ENCODE peak calls at places on chromosomes 7 and 10, in ten cellular contexts. One of them, this sample, is unnamed.

GRCh38 chr10:110931769-110932381 is 12.5 kb downstream of the SHOC2 start:
- DNase-seq in activated CD4-positive, alpha-beta T cell treated with anti-CD3 and anti-CD28 coated beads, Interleukin-2, amount 10 ng/mL, durations not matched to agents 7 days and 5 days: no peak
- DNase-seq in fibroblast of the aortic adventitia: no peak
- DNase-seq in PC-9: no peak
- DNase-seq in COR-L47: no peak
- DNase-seq in DMS153: no peak
- DNase-seq in ELR: no peak
- DNase-seq in IMR-90: no peak
- DNase-seq in bronchial epithelial cell: no peak
- DNase-seq in BJ: no peak
- DNase-seq in this sample: no peak

GRCh38 chr7:637826-638225 is 88.7 kb upstream of the DNAAF5 start:
- DNase-seq in activated CD4-positive, alpha-beta T cell treated with anti-CD3 and anti-CD28 coated beads, Interleukin-2, amount 10 ng/mL, durations not matched to agents 7 days and 5 days: no peak
- DNase-seq in fibroblast of the aortic adventitia: no peak
- DNase-seq in PC-9: no peak
- DNase-seq in COR-L47: no peak
- DNase-seq in DMS153: no peak
- DNase-seq in ELR: no peak
- DNase-seq in IMR-90: no peak
- DNase-seq in bronchial epithelial cell: no peak
- DNase-seq in BJ: no peak
- DNase-seq in this sample: no peak

GRCh38 chr10:30155401-30155800 is 96.0 kb upstream of the JCAD start:
- DNase-seq in activated CD4-positive, alpha-beta T cell treated with anti-CD3 and anti-CD28 coated beads, Interleukin-2, amount 10 ng/mL, durations not matched to agents 7 days and 5 days: no peak
- DNase-seq in fibroblast of the aortic adventitia: no peak
- DNase-seq in PC-9: no peak
- DNase-seq in COR-L47: no peak
- DNase-seq in DMS153: no peak
- DNase-seq in ELR: no peak
- DNase-seq in IMR-90: peak
- DNase-seq in bronchial epithelial cell: no peak
- DNase-seq in BJ: no peak
- DNase-seq in this sample: no peak

GRCh38 chr7:151835636-151836035 is 41.3 kb downstream of the PRKAG2 start:
- DNase-seq in activated CD4-positive, alpha-beta T cell treated with anti-CD3 and anti-CD28 coated beads, Interleukin-2, amount 10 ng/mL, durations not matched to agents 7 days and 5 days: no peak
- DNase-seq in fibroblast of the aortic adventitia: no peak
- DNase-seq in PC-9: no peak
- DNase-seq in COR-L47: no peak
- DNase-seq in DMS153: no peak
- DNase-seq in ELR: no peak
- DNase-seq in IMR-90: no peak
- DNase-seq in bronchial epithelial cell: no peak
- DNase-seq in BJ: no peak
- DNase-seq in this sample: no peak

GRCh38 chr10:42475168-42476098 is 162.9 kb downstream of the ZNF33B start:
- DNase-seq in activated CD4-positive, alpha-beta T cell treated with anti-CD3 and anti-CD28 coated beads, Interleukin-2, amount 10 ng/mL, durations not matched to agents 7 days and 5 days: no peak
- DNase-seq in fibroblast of the aortic adventitia: peak
- DNase-seq in PC-9: no peak
- DNase-seq in COR-L47: no peak
- DNase-seq in DMS153: no peak
- DNase-seq in ELR: peak
- DNase-seq in IMR-90: peak
- DNase-seq in bronchial epithelial cell: no peak
- DNase-seq in BJ: no peak
- DNase-seq in this sample: no peak

GRCh38 chr7:47282790-47283496 is 299.0 kb downstream of the TNS3 start:
- DNase-seq in activated CD4-positive, alpha-beta T cell treated with anti-CD3 and anti-CD28 coated beads, Interleukin-2, amount 10 ng/mL, durations not matched to agents 7 days and 5 days: no peak
- DNase-seq in fibroblast of the aortic adventitia: no peak
- DNase-seq in PC-9: no peak
- DNase-seq in COR-L47: no peak
- DNase-seq in DMS153: no peak
- DNase-seq in ELR: no peak
- DNase-seq in IMR-90: no peak
- DNase-seq in bronchial epithelial cell: no peak
- DNase-seq in BJ: no peak
- DNase-seq in this sample: no peak

GRCh38 chr10:70132098-70133029 is at the start of gene AIFM2:
- DNase-seq in activated CD4-positive, alpha-beta T cell treated with anti-CD3 and anti-CD28 coated beads, Interleukin-2, amount 10 ng/mL, durations not matched to agents 7 days and 5 days: peak
- DNase-seq in fibroblast of the aortic adventitia: peak
- DNase-seq in PC-9: peak
- DNase-seq in COR-L47: peak
- DNase-seq in DMS153: no peak
- DNase-seq in ELR: peak
- DNase-seq in IMR-90: peak
- DNase-seq in bronchial epithelial cell: peak
- DNase-seq in BJ: no peak
- DNase-seq in this sample: no peak

GRCh38 chr7:131012477-131013031 is 278.5 kb upstream of the KLF14 start:
- DNase-seq in activated CD4-positive, alpha-beta T cell treated with anti-CD3 and anti-CD28 coated beads, Interleukin-2, amount 10 ng/mL, durations not matched to agents 7 days and 5 days: no peak
- DNase-seq in fibroblast of the aortic adventitia: no peak
- DNase-seq in PC-9: no peak
- DNase-seq in COR-L47: no peak
- DNase-seq in DMS153: no peak
- DNase-seq in ELR: peak
- DNase-seq in IMR-90: no peak
- DNase-seq in bronchial epithelial cell: peak
- DNase-seq in BJ: no peak
- DNase-seq in this sample: no peak

GRCh38 chr10:20085115-20085514 is 268.9 kb downstream of the PLXDC2 start:
- DNase-seq in activated CD4-positive, alpha-beta T cell treated with anti-CD3 and anti-CD28 coated beads, Interleukin-2, amount 10 ng/mL, durations not matched to agents 7 days and 5 days: no peak
- DNase-seq in fibroblast of the aortic adventitia: no peak
- DNase-seq in PC-9: no peak
- DNase-seq in COR-L47: no peak
- DNase-seq in DMS153: no peak
- DNase-seq in ELR: no peak
- DNase-seq in IMR-90: no peak
- DNase-seq in bronchial epithelial cell: no peak
- DNase-seq in BJ: no peak
- DNase-seq in this sample: no peak

GRCh38 chr7:2812831-2813230 is 31.3 kb downstream of the GNA12 start:
- DNase-seq in activated CD4-positive, alpha-beta T cell treated with anti-CD3 and anti-CD28 coated beads, Interleukin-2, amount 10 ng/mL, durations not matched to agents 7 days and 5 days: no peak
- DNase-seq in fibroblast of the aortic adventitia: peak
- DNase-seq in PC-9: no peak
- DNase-seq in COR-L47: no peak
- DNase-seq in DMS153: no peak
- DNase-seq in ELR: no peak
- DNase-seq in IMR-90: no peak
- DNase-seq in bronchial epithelial cell: no peak
- DNase-seq in BJ: no peak
- DNase-seq in this sample: no peak

GRCh38 chr7:50614721-50615518 is 49.7 kb upstream of the DDC start:
- DNase-seq in activated CD4-positive, alpha-beta T cell treated with anti-CD3 and anti-CD28 coated beads, Interleukin-2, amount 10 ng/mL, durations not matched to agents 7 days and 5 days: peak
- DNase-seq in fibroblast of the aortic adventitia: peak
- DNase-seq in PC-9: no peak
- DNase-seq in COR-L47: no peak
- DNase-seq in DMS153: peak
- DNase-seq in ELR: no peak
- DNase-seq in IMR-90: no peak
- DNase-seq in bronchial epithelial cell: peak
- DNase-seq in BJ: no peak
- DNase-seq in this sample: no peak

GRCh38 chr7:149692557-149692982 is 80.8 kb downstream of the ZNF467 start:
- DNase-seq in activated CD4-positive, alpha-beta T cell treated with anti-CD3 and anti-CD28 coated beads, Interleukin-2, amount 10 ng/mL, durations not matched to agents 7 days and 5 days: no peak
- DNase-seq in fibroblast of the aortic adventitia: no peak
- DNase-seq in PC-9: no peak
- DNase-seq in COR-L47: no peak
- DNase-seq in DMS153: no peak
- DNase-seq in ELR: no peak
- DNase-seq in IMR-90: no peak
- DNase-seq in bronchial epithelial cell: no peak
- DNase-seq in BJ: no peak
- DNase-seq in this sample: no peak

GRCh38 chr10:15035385-15036301 is 8.1 kb upstream of the OLAH start:
- DNase-seq in activated CD4-positive, alpha-beta T cell treated with anti-CD3 and anti-CD28 coated beads, Interleukin-2, amount 10 ng/mL, durations not matched to agents 7 days and 5 days: no peak
- DNase-seq in fibroblast of the aortic adventitia: peak
- DNase-seq in PC-9: no peak
- DNase-seq in COR-L47: no peak
- DNase-seq in DMS153: no peak
- DNase-seq in ELR: peak
- DNase-seq in IMR-90: peak
- DNase-seq in bronchial epithelial cell: no peak
- DNase-seq in BJ: no peak
- DNase-seq in this sample: no peak

GRCh38 chr7:55515569-55516279 is 56.6 kb downstream of the VOPP1 start:
- DNase-seq in activated CD4-positive, alpha-beta T cell treated with anti-CD3 and anti-CD28 coated beads, Interleukin-2, amount 10 ng/mL, durations not matched to agents 7 days and 5 days: no peak
- DNase-seq in fibroblast of the aortic adventitia: peak
- DNase-seq in PC-9: no peak
- DNase-seq in COR-L47: no peak
- DNase-seq in DMS153: no peak
- DNase-seq in ELR: no peak
- DNase-seq in IMR-90: no peak
- DNase-seq in bronchial epithelial cell: no peak
- DNase-seq in BJ: no peak
- DNase-seq in this sample: no peak

GRCh38 chr7:70673833-70674232 is 458.1 kb upstream of the GALNT17 start:
- DNase-seq in activated CD4-positive, alpha-beta T cell treated with anti-CD3 and anti-CD28 coated beads, Interleukin-2, amount 10 ng/mL, durations not matched to agents 7 days and 5 days: no peak
- DNase-seq in fibroblast of the aortic adventitia: no peak
- DNase-seq in PC-9: no peak
- DNase-seq in COR-L47: no peak
- DNase-seq in DMS153: no peak
- DNase-seq in ELR: no peak
- DNase-seq in IMR-90: no peak
- DNase-seq in bronchial epithelial cell: no peak
- DNase-seq in BJ: no peak
- DNase-seq in this sample: no peak

GRCh38 chr7:17706734-17707133 is 233.6 kb downstream of the SNX13 start:
- DNase-seq in activated CD4-positive, alpha-beta T cell treated with anti-CD3 and anti-CD28 coated beads, Interleukin-2, amount 10 ng/mL, durations not matched to agents 7 days and 5 days: peak
- DNase-seq in fibroblast of the aortic adventitia: peak
- DNase-seq in PC-9: peak
- DNase-seq in COR-L47: peak
- DNase-seq in DMS153: peak
- DNase-seq in ELR: peak
- DNase-seq in IMR-90: peak
- DNase-seq in bronchial epithelial cell: peak
- DNase-seq in BJ: peak
- DNase-seq in this sample: peak

GRCh38 chr7:142835487-142835886 is 19.4 kb upstream of the EPHB6 start:
- DNase-seq in activated CD4-positive, alpha-beta T cell treated with anti-CD3 and anti-CD28 coated beads, Interleukin-2, amount 10 ng/mL, durations not matched to agents 7 days and 5 days: no peak
- DNase-seq in fibroblast of the aortic adventitia: no peak
- DNase-seq in PC-9: no peak
- DNase-seq in COR-L47: no peak
- DNase-seq in DMS153: no peak
- DNase-seq in ELR: no peak
- DNase-seq in IMR-90: no peak
- DNase-seq in bronchial epithelial cell: no peak
- DNase-seq in BJ: no peak
- DNase-seq in this sample: no peak

GRCh38 chr7:40000734-40001315 is 50.8 kb downstream of the CDK13 start:
- DNase-seq in activated CD4-positive, alpha-beta T cell treated with anti-CD3 and anti-CD28 coated beads, Interleukin-2, amount 10 ng/mL, durations not matched to agents 7 days and 5 days: no peak
- DNase-seq in fibroblast of the aortic adventitia: peak
- DNase-seq in PC-9: no peak
- DNase-seq in COR-L47: no peak
- DNase-seq in DMS153: no peak
- DNase-seq in ELR: peak
- DNase-seq in IMR-90: peak
- DNase-seq in bronchial epithelial cell: no peak
- DNase-seq in BJ: no peak
- DNase-seq in this sample: no peak

GRCh38 chr10:101444499-101444898 is 90.5 kb downstream of the BTRC start:
- DNase-seq in activated CD4-positive, alpha-beta T cell treated with anti-CD3 and anti-CD28 coated beads, Interleukin-2, amount 10 ng/mL, durations not matched to agents 7 days and 5 days: no peak
- DNase-seq in fibroblast of the aortic adventitia: no peak
- DNase-seq in PC-9: no peak
- DNase-seq in COR-L47: no peak
- DNase-seq in DMS153: no peak
- DNase-seq in ELR: no peak
- DNase-seq in IMR-90: no peak
- DNase-seq in bronchial epithelial cell: no peak
- DNase-seq in BJ: no peak
- DNase-seq in this sample: no peak

GRCh38 chr10:7260412-7260900 is 150.4 kb downstream of the SFMBT2 start:
- DNase-seq in activated CD4-positive, alpha-beta T cell treated with anti-CD3 and anti-CD28 coated beads, Interleukin-2, amount 10 ng/mL, durations not matched to agents 7 days and 5 days: no peak
- DNase-seq in fibroblast of the aortic adventitia: peak
- DNase-seq in PC-9: no peak
- DNase-seq in COR-L47: no peak
- DNase-seq in DMS153: no peak
- DNase-seq in ELR: peak
- DNase-seq in IMR-90: peak
- DNase-seq in bronchial epithelial cell: peak
- DNase-seq in BJ: peak
- DNase-seq in this sample: peak

GRCh38 chr7:99707096-99707495 is 27.3 kb upstream of the CYP3A5 start:
- DNase-seq in activated CD4-positive, alpha-beta T cell treated with anti-CD3 and anti-CD28 coated beads, Interleukin-2, amount 10 ng/mL, durations not matched to agents 7 days and 5 days: no peak
- DNase-seq in fibroblast of the aortic adventitia: peak
- DNase-seq in PC-9: no peak
- DNase-seq in COR-L47: no peak
- DNase-seq in DMS153: no peak
- DNase-seq in ELR: peak
- DNase-seq in IMR-90: peak
- DNase-seq in bronchial epithelial cell: no peak
- DNase-seq in BJ: no peak
- DNase-seq in this sample: no peak

GRCh38 chr7:50502001-50502684 is 52.0 kb upstream of the FIGNL1 start:
- DNase-seq in activated CD4-positive, alpha-beta T cell treated with anti-CD3 and anti-CD28 coated beads, Interleukin-2, amount 10 ng/mL, durations not matched to agents 7 days and 5 days: no peak
- DNase-seq in fibroblast of the aortic adventitia: peak
- DNase-seq in PC-9: peak
- DNase-seq in COR-L47: no peak
- DNase-seq in DMS153: no peak
- DNase-seq in ELR: peak
- DNase-seq in IMR-90: peak
- DNase-seq in bronchial epithelial cell: peak
- DNase-seq in BJ: peak
- DNase-seq in this sample: no peak

GRCh38 chr10:121159670-121160069 is 308.5 kb downstream of the WDR11 start:
- DNase-seq in activated CD4-positive, alpha-beta T cell treated with anti-CD3 and anti-CD28 coated beads, Interleukin-2, amount 10 ng/mL, durations not matched to agents 7 days and 5 days: no peak
- DNase-seq in fibroblast of the aortic adventitia: no peak
- DNase-seq in PC-9: no peak
- DNase-seq in COR-L47: no peak
- DNase-seq in DMS153: no peak
- DNase-seq in ELR: no peak
- DNase-seq in IMR-90: no peak
- DNase-seq in bronchial epithelial cell: peak
- DNase-seq in BJ: no peak
- DNase-seq in this sample: no peak

GRCh38 chr10:74949434-74949833 is 123.0 kb downstream of the KAT6B start:
- DNase-seq in activated CD4-positive, alpha-beta T cell treated with anti-CD3 and anti-CD28 coated beads, Interleukin-2, amount 10 ng/mL, durations not matched to agents 7 days and 5 days: no peak
- DNase-seq in fibroblast of the aortic adventitia: peak
- DNase-seq in PC-9: no peak
- DNase-seq in COR-L47: no peak
- DNase-seq in DMS153: no peak
- DNase-seq in ELR: peak
- DNase-seq in IMR-90: peak
- DNase-seq in bronchial epithelial cell: peak
- DNase-seq in BJ: no peak
- DNase-seq in this sample: no peak

GRCh38 chr10:113914936-113915335 is 60.5 kb downstream of the NHLRC2 start:
- DNase-seq in activated CD4-positive, alpha-beta T cell treated with anti-CD3 and anti-CD28 coated beads, Interleukin-2, amount 10 ng/mL, durations not matched to agents 7 days and 5 days: no peak
- DNase-seq in fibroblast of the aortic adventitia: no peak
- DNase-seq in PC-9: no peak
- DNase-seq in COR-L47: no peak
- DNase-seq in DMS153: no peak
- DNase-seq in ELR: no peak
- DNase-seq in IMR-90: no peak
- DNase-seq in bronchial epithelial cell: no peak
- DNase-seq in BJ: no peak
- DNase-seq in this sample: no peak

GRCh38 chr7:75572396-75572795 is 80.3 kb downstream of the SPDYE5 start:
- DNase-seq in activated CD4-positive, alpha-beta T cell treated with anti-CD3 and anti-CD28 coated beads, Interleukin-2, amount 10 ng/mL, durations not matched to agents 7 days and 5 days: no peak
- DNase-seq in fibroblast of the aortic adventitia: no peak
- DNase-seq in PC-9: no peak
- DNase-seq in COR-L47: no peak
- DNase-seq in DMS153: no peak
- DNase-seq in ELR: no peak
- DNase-seq in IMR-90: no peak
- DNase-seq in bronchial epithelial cell: no peak
- DNase-seq in BJ: no peak
- DNase-seq in this sample: no peak

GRCh38 chr10:97444212-97444611 is 1.6 kb downstream of the EXOSC1 start:
- DNase-seq in activated CD4-positive, alpha-beta T cell treated with anti-CD3 and anti-CD28 coated beads, Interleukin-2, amount 10 ng/mL, durations not matched to agents 7 days and 5 days: no peak
- DNase-seq in fibroblast of the aortic adventitia: no peak
- DNase-seq in PC-9: no peak
- DNase-seq in COR-L47: no peak
- DNase-seq in DMS153: no peak
- DNase-seq in ELR: no peak
- DNase-seq in IMR-90: no peak
- DNase-seq in bronchial epithelial cell: no peak
- DNase-seq in BJ: no peak
- DNase-seq in this sample: no peak

GRCh38 chr10:69459893-69460575 is 8.8 kb downstream of the TSPAN15 start:
- DNase-seq in activated CD4-positive, alpha-beta T cell treated with anti-CD3 and anti-CD28 coated beads, Interleukin-2, amount 10 ng/mL, durations not matched to agents 7 days and 5 days: no peak
- DNase-seq in fibroblast of the aortic adventitia: no peak
- DNase-seq in PC-9: no peak
- DNase-seq in COR-L47: no peak
- DNase-seq in DMS153: no peak
- DNase-seq in ELR: no peak
- DNase-seq in IMR-90: no peak
- DNase-seq in bronchial epithelial cell: no peak
- DNase-seq in BJ: no peak
- DNase-seq in this sample: no peak